ENCODE peak calls at places on chromosomes 16 and 17, in four cellular contexts. One of them, this sample, is unnamed.

GRCh38 chr17:16037636-16038035 is 38.0 kb downstream of the TTC19 start:
- DNase-seq in trophoblast cell: no peak
- DNase-seq in dermis microvascular lymphatic vessel endothelial cell: no peak
- DNase-seq in PC-9: no peak
- DNase-seq in this sample: no peak

GRCh38 chr16:66295761-66296546 is 70.5 kb upstream of the CDH5 start:
- DNase-seq in trophoblast cell: peak; percentile 88
- DNase-seq in dermis microvascular lymphatic vessel endothelial cell: no peak
- DNase-seq in PC-9: no peak
- DNase-seq in this sample: no peak

GRCh38 chr17:64240741-64241347 is 22.2 kb downstream of the TEX2 start:
- DNase-seq in PC-9: no peak
- DNase-seq in trophoblast cell: peak; percentile 96
- DNase-seq in dermis microvascular lymphatic vessel endothelial cell: peak; percentile 90
- DNase-seq in this sample: no peak

GRCh38 chr16:4093495-4094137 is 22.6 kb downstream of the ADCY9 start:
- DNase-seq in PC-9: no peak
- DNase-seq in dermis microvascular lymphatic vessel endothelial cell: no peak
- DNase-seq in trophoblast cell: no peak
- DNase-seq in this sample: no peak

GRCh38 chr17:77662796-77663195 is 295.7 kb upstream of the TNRC6C start:
- DNase-seq in dermis microvascular lymphatic vessel endothelial cell: no peak
- DNase-seq in PC-9: no peak
- DNase-seq in trophoblast cell: no peak
- DNase-seq in this sample: no peak

GRCh38 chr17:63984206-63984605 is 11.5 kb upstream of the SCN4A start:
- DNase-seq in PC-9: no peak
- DNase-seq in dermis microvascular lymphatic vessel endothelial cell: no peak
- DNase-seq in trophoblast cell: no peak
- DNase-seq in this sample: no peak

GRCh38 chr17:15233022-15233805 is 31.9 kb downstream of the PMP22 start:
- DNase-seq in trophoblast cell: peak; percentile 95
- DNase-seq in dermis microvascular lymphatic vessel endothelial cell: peak; percentile 26
- DNase-seq in PC-9: no peak
- DNase-seq in this sample: no peak

GRCh38 chr17:28951991-28952975 is 965 bp upstream of the PHF12 start:
- DNase-seq in trophoblast cell: peak; percentile 97
- DNase-seq in dermis microvascular lymphatic vessel endothelial cell: peak; percentile 99
- DNase-seq in PC-9: peak; percentile 94
- DNase-seq in this sample: peak; percentile 99

GRCh38 chr17:12064395-12064794 is 43.7 kb downstream of the MAP2K4 start:
- DNase-seq in PC-9: no peak
- DNase-seq in trophoblast cell: no peak
- DNase-seq in dermis microvascular lymphatic vessel endothelial cell: no peak
- DNase-seq in this sample: no peak

GRCh38 chr17:18187816-18188761 is 4.5 kb downstream of the ALKBH5 start:
- DNase-seq in PC-9: no peak
- DNase-seq in trophoblast cell: no peak
- DNase-seq in dermis microvascular lymphatic vessel endothelial cell: peak; percentile 60
- DNase-seq in this sample: no peak

GRCh38 chr17:3882276-3882675 is 10.6 kb downstream of the CAMKK1 start:
- DNase-seq in trophoblast cell: no peak
- DNase-seq in PC-9: no peak
- DNase-seq in dermis microvascular lymphatic vessel endothelial cell: no peak
- DNase-seq in this sample: no peak

GRCh38 chr17:841313-841712 is 59.2 kb downstream of the MRM3 start:
- DNase-seq in PC-9: no peak
- DNase-seq in trophoblast cell: no peak
- DNase-seq in dermis microvascular lymphatic vessel endothelial cell: no peak
- DNase-seq in this sample: no peak

GRCh38 chr17:68572138-68572842 is 28.9 kb downstream of the FAM20A start:
- DNase-seq in PC-9: no peak
- DNase-seq in dermis microvascular lymphatic vessel endothelial cell: no peak
- DNase-seq in trophoblast cell: peak; percentile 33
- DNase-seq in this sample: no peak

GRCh38 chr17:63998050-63998720 is at the start of gene PRR29:
- DNase-seq in dermis microvascular lymphatic vessel endothelial cell: peak; percentile 58
- DNase-seq in PC-9: peak; percentile 74
- DNase-seq in trophoblast cell: peak; percentile 44
- DNase-seq in this sample: peak; percentile 71

GRCh38 chr16:56625140-56625942 is at the start of gene MT1E:
- DNase-seq in PC-9: no peak
- DNase-seq in trophoblast cell: peak; percentile 57
- DNase-seq in dermis microvascular lymphatic vessel endothelial cell: peak; percentile 68
- DNase-seq in this sample: peak; percentile 44

GRCh38 chr16:77584205-77584859 is 138.0 kb upstream of the NUDT7 start:
- DNase-seq in trophoblast cell: peak; percentile 52
- DNase-seq in dermis microvascular lymphatic vessel endothelial cell: peak; percentile 84
- DNase-seq in PC-9: peak; percentile 21
- DNase-seq in this sample: peak; percentile 48

GRCh38 chr17:62966426-62967110 is 533 bp downstream of the TANC2 start:
- DNase-seq in trophoblast cell: no peak
- DNase-seq in dermis microvascular lymphatic vessel endothelial cell: peak; percentile 15
- DNase-seq in PC-9: peak; percentile 38
- DNase-seq in this sample: peak; percentile 55

GRCh38 chr16:85416267-85417109 is 196.6 kb upstream of the GSE1 start:
- DNase-seq in dermis microvascular lymphatic vessel endothelial cell: peak; percentile 21
- DNase-seq in trophoblast cell: peak; percentile 54
- DNase-seq in PC-9: peak; percentile 86
- DNase-seq in this sample: peak; percentile 31

GRCh38 chr16:47492428-47493357 is 31.6 kb downstream of the PHKB start:
- DNase-seq in trophoblast cell: no peak
- DNase-seq in PC-9: no peak
- DNase-seq in dermis microvascular lymphatic vessel endothelial cell: peak; percentile 42
- DNase-seq in this sample: no peak

GRCh38 chr17:54839022-54839806 is 61.4 kb upstream of the TOM1L1 start:
- DNase-seq in trophoblast cell: no peak
- DNase-seq in dermis microvascular lymphatic vessel endothelial cell: no peak
- DNase-seq in PC-9: no peak
- DNase-seq in this sample: no peak

GRCh38 chr17:13355054-13355453 is 246.7 kb downstream of the HS3ST3A1 start:
- DNase-seq in PC-9: no peak
- DNase-seq in trophoblast cell: no peak
- DNase-seq in dermis microvascular lymphatic vessel endothelial cell: no peak
- DNase-seq in this sample: no peak